ENCODE peak calls at places on chromosomes 5 and 9, in four cellular contexts. A, Q, W and P are unnamed samples.

GRCh38 chr9:77455312-77455927 is 192.7 kb downstream of the GNA14 start:
- DNase-seq in A (no peak), W (no peak), Q (no peak), P (peak)

GRCh38 chr9:120531683-120532300 is 48.2 kb downstream of the CDK5RAP2 start:
- DNase-seq in W (no peak), A (peak), Q (no peak), P (no peak)

GRCh38 chr9:4504250-4504649 is 14.0 kb downstream of the SLC1A1 start:
- DNase-seq in A (no peak), W (no peak), Q (no peak), P (no peak)

GRCh38 chr5:10539685-10539998 is 24.2 kb upstream of the ANKRD33B start:
- DNase-seq in W (no peak), Q (no peak), A (peak), P (no peak)

GRCh38 chr9:17116400-17116837 is 18.4 kb upstream of the CNTLN start:
- DNase-seq in W (no peak), A (no peak), Q (no peak), P (no peak)

GRCh38 chr9:83420486-83420885 is 117.7 kb downstream of the FRMD3 start:
- DNase-seq in W (no peak), Q (no peak), A (no peak), P (no peak)

GRCh38 chr5:139743001-139743771 is 52.4 kb upstream of the PSD2 start:
- DNase-seq in A (no peak), Q (no peak), W (no peak), P (no peak)

GRCh38 chr9:129899620-129900019 is 64.4 kb downstream of the USP20 start:
- DNase-seq in W (no peak), A (no peak), Q (no peak), P (no peak)

GRCh38 chr5:56328753-56329560 is 95.8 kb upstream of the ANKRD55 start:
- DNase-seq in W (no peak), Q (peak), A (no peak), P (no peak)

GRCh38 chr5:56849671-56850070 is 34.3 kb downstream of the MAP3K1 start:
- DNase-seq in W (no peak), Q (no peak), A (no peak), P (no peak)

GRCh38 chr5:139681466-139681865 is 33.3 kb downstream of the CXXC5 start:
- DNase-seq in W (no peak), Q (no peak), A (no peak), P (no peak)

GRCh38 chr9:134318941-134319305 is 7.3 kb upstream of the RXRA start:
- DNase-seq in W (no peak), Q (no peak), A (no peak), P (no peak)

GRCh38 chr5:137497396-137498290 is 1.5 kb downstream of the SPOCK1 start:
- DNase-seq in W (no peak), A (no peak), Q (no peak), P (no peak)

GRCh38 chr5:19986036-19986619 is 1.9 kb downstream of the CDH18 start:
- DNase-seq in A (no peak), W (no peak), Q (no peak), P (no peak)

GRCh38 chr5:178123094-178123986 is 7.5 kb upstream of the RMND5B start:
- DNase-seq in Q (no peak), A (no peak), W (no peak), P (no peak)

GRCh38 chr5:27548415-27548814 is 510.0 kb upstream of the CDH9 start:
- DNase-seq in W (no peak), A (no peak), Q (no peak), P (no peak)

GRCh38 chr9:127776195-127776918 is 2.1 kb downstream of the SH2D3C start:
- DNase-seq in A (peak), W (peak), Q (no peak), P (peak)

GRCh38 chr5:136212252-136212721 is 19.3 kb upstream of the SMIM32 start:
- DNase-seq in W (peak), Q (no peak), A (peak), P (no peak)

GRCh38 chr9:124078641-124079040 is 67.1 kb downstream of the LHX2 start:
- DNase-seq in A (no peak), Q (no peak), W (no peak), P (no peak)

GRCh38 chr9:93119953-93120845 is 13.9 kb downstream of the NINJ1 start:
- DNase-seq in Q (no peak), W (peak), A (peak), P (peak)

GRCh38 chr9:127634698-127635097 is 22.6 kb downstream of the STXBP1 start:
- DNase-seq in W (no peak), A (no peak), Q (no peak), P (no peak)

GRCh38 chr9:12696931-12697622 is 3.9 kb downstream of the TYRP1 start:
- DNase-seq in A (no peak), W (no peak), Q (no peak), P (no peak)

GRCh38 chr5:72387985-72388384 is 67.8 kb downstream of the PTCD2 start:
- DNase-seq in Q (no peak), W (no peak), A (no peak), P (no peak)

GRCh38 chr5:149944666-149945065 is at the start of gene PDE6A:
- DNase-seq in W (no peak), A (no peak), Q (no peak), P (no peak)

GRCh38 chr5:1004598-1005361 is 3.8 kb upstream of the NKD2 start:
- DNase-seq in W (no peak), A (peak), Q (no peak), P (peak)

GRCh38 chr5:176169393-176170063 is 68.7 kb upstream of the SIMC1 start:
- DNase-seq in A (peak), Q (no peak), W (no peak), P (no peak)

GRCh38 chr5:160442824-160443431 is 21.3 kb downstream of the PTTG1 start:
- DNase-seq in W (no peak), A (no peak), Q (peak), P (no peak)

GRCh38 chr9:136044971-136045594 is 50.0 kb downstream of the NACC2 start:
- DNase-seq in W (peak), A (no peak), Q (no peak), P (no peak)

GRCh38 chr9:23073136-23073535 is 626.5 kb downstream of the DMRTA1 start:
- DNase-seq in Q (no peak), A (no peak), W (no peak), P (no peak)
- TF ChIP-seq SPI1 in Q (no peak), A (no peak), W (no peak), P (no peak)

DNA sequence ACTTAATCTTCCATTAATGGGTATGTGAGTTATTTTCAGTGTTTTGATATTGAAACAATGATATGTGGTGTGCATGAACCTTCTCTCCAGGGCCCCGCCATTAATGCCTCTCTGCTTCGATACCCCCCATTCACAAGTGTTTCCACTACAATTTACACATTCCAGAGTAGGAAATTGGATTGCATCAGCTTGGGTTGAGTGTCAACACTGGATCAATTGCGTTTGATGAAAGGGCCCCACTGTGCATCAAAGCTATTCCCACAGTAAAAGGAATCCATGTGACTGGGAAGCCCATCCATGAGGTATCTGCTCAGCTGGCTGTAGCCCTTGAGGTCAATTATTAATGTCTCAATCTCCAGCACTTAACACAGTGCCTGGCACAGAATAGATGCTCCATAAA is 17.8 kb upstream of the LVRN start:
- DNase-seq in W (no peak), A (no peak), Q (no peak), P (no peak)
- TF ChIP-seq SPI1 in W (no peak), A (no peak), Q (no peak), P (no peak)

GRCh38 chr5:89399553-89399952 is 516.6 kb upstream of the MEF2C start:
- DNase-seq in A (no peak), Q (no peak), W (no peak), P (no peak)
- TF ChIP-seq SPI1 in A (no peak), Q (no peak), W (no peak), P (no peak)

GRCh38 chr9:76365028-76365427 is 29.2 kb downstream of the RFK start:
- DNase-seq in A (no peak), W (no peak), Q (no peak), P (no peak)
- TF ChIP-seq SPI1 in A (no peak), W (no peak), Q (no peak), P (no peak)

DNA sequence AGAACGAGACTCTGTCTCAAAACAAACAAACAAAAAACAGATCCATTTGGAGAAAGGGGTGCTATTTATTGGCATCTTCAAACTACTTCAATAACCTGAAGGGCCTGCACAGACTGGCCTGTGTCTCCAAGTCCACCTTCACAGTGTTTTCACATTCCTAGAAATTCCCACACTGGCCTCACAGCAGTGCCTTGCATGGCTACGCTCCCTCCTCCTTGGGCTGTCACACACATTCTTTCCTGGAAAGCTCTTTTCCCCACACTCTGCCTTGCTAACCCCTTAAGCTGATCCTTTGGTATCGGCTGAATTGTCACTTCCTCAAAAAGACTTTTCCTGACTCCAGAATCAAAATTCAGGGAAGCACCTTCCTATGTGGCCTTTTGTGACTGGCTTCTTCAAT is 19.8 kb downstream of the FAM151B start:
- DNase-seq in Q (no peak), W (no peak), A (no peak), P (no peak)
- TF ChIP-seq SPI1 in Q (no peak), W (no peak), A (peak), P (no peak)